ENCODE peak calls at places on chromosomes 7 and 10, in eight cellular contexts. One of them, this sample, is unnamed.

GRCh38 chr10:125113661-125114388 is 46.5 kb downstream of the CTBP2 start:
- DNase-seq in heart left ventricle: no peak
- DNase-seq in endothelial cell of umbilical vein: no peak
- DNase-seq in GM12865: no peak
- DNase-seq in CD8-positive, alpha-beta T cell: no peak
- DNase-seq in NCI-H2171: no peak
- DNase-seq in activated T-cell treated with anti-CD3 and anti-CD28 coated beads, Interleukin-2, amount 50 U/mL, for 4 hours: no peak
- DNase-seq in colonic mucosa: no peak
- DNase-seq in this sample: no peak

GRCh38 chr10:93541402-93542357 is 24.8 kb upstream of the FFAR4 start:
- DNase-seq in heart left ventricle: peak; percentile 70
- DNase-seq in endothelial cell of umbilical vein: peak; percentile 69
- DNase-seq in GM12865: peak; percentile 17
- DNase-seq in CD8-positive, alpha-beta T cell: no peak
- DNase-seq in NCI-H2171: no peak
- DNase-seq in activated T-cell treated with anti-CD3 and anti-CD28 coated beads, Interleukin-2, amount 50 U/mL, for 4 hours: no peak
- DNase-seq in colonic mucosa: peak; percentile 75
- DNase-seq in this sample: no peak

GRCh38 chr7:468141-468540 is 51.5 kb downstream of the PDGFA start:
- DNase-seq in heart left ventricle: no peak
- DNase-seq in endothelial cell of umbilical vein: no peak
- DNase-seq in GM12865: no peak
- DNase-seq in CD8-positive, alpha-beta T cell: no peak
- DNase-seq in NCI-H2171: no peak
- DNase-seq in activated T-cell treated with anti-CD3 and anti-CD28 coated beads, Interleukin-2, amount 50 U/mL, for 4 hours: no peak
- DNase-seq in colonic mucosa: no peak
- DNase-seq in this sample: no peak

GRCh38 chr10:13957856-13958255 is 371.1 kb downstream of the PRPF18 start:
- DNase-seq in heart left ventricle: no peak
- DNase-seq in endothelial cell of umbilical vein: no peak
- DNase-seq in GM12865: no peak
- DNase-seq in CD8-positive, alpha-beta T cell: no peak
- DNase-seq in NCI-H2171: no peak
- DNase-seq in activated T-cell treated with anti-CD3 and anti-CD28 coated beads, Interleukin-2, amount 50 U/mL, for 4 hours: no peak
- DNase-seq in colonic mucosa: no peak
- DNase-seq in this sample: no peak

GRCh38 chr7:1709900-1710299 is 39.8 kb downstream of the ELFN1 start:
- DNase-seq in heart left ventricle: no peak
- DNase-seq in endothelial cell of umbilical vein: no peak
- DNase-seq in GM12865: no peak
- DNase-seq in CD8-positive, alpha-beta T cell: no peak
- DNase-seq in NCI-H2171: no peak
- DNase-seq in activated T-cell treated with anti-CD3 and anti-CD28 coated beads, Interleukin-2, amount 50 U/mL, for 4 hours: no peak
- DNase-seq in colonic mucosa: no peak
- DNase-seq in this sample: no peak

GRCh38 chr7:139423091-139423490 is 60.4 kb downstream of the KLRG2 start:
- DNase-seq in heart left ventricle: no peak
- DNase-seq in endothelial cell of umbilical vein: no peak
- DNase-seq in GM12865: no peak
- DNase-seq in CD8-positive, alpha-beta T cell: no peak
- DNase-seq in NCI-H2171: no peak
- DNase-seq in activated T-cell treated with anti-CD3 and anti-CD28 coated beads, Interleukin-2, amount 50 U/mL, for 4 hours: no peak
- DNase-seq in colonic mucosa: no peak
- DNase-seq in this sample: no peak

GRCh38 chr7:112089551-112089950 is 116.6 kb downstream of the DOCK4 start:
- DNase-seq in heart left ventricle: no peak
- DNase-seq in endothelial cell of umbilical vein: no peak
- DNase-seq in GM12865: no peak
- DNase-seq in CD8-positive, alpha-beta T cell: no peak
- DNase-seq in NCI-H2171: no peak
- DNase-seq in activated T-cell treated with anti-CD3 and anti-CD28 coated beads, Interleukin-2, amount 50 U/mL, for 4 hours: no peak
- DNase-seq in colonic mucosa: no peak
- DNase-seq in this sample: no peak

GRCh38 chr7:65342723-65343629 is 30.7 kb upstream of the ZNF92 start:
- DNase-seq in heart left ventricle: no peak
- DNase-seq in endothelial cell of umbilical vein: no peak
- DNase-seq in GM12865: no peak
- DNase-seq in CD8-positive, alpha-beta T cell: no peak
- DNase-seq in NCI-H2171: no peak
- DNase-seq in activated T-cell treated with anti-CD3 and anti-CD28 coated beads, Interleukin-2, amount 50 U/mL, for 4 hours: no peak
- DNase-seq in colonic mucosa: no peak
- DNase-seq in this sample: no peak

GRCh38 chr10:85593226-85593625 is 773.4 kb downstream of the GRID1 start:
- DNase-seq in heart left ventricle: no peak
- DNase-seq in endothelial cell of umbilical vein: no peak
- DNase-seq in GM12865: no peak
- DNase-seq in CD8-positive, alpha-beta T cell: no peak
- DNase-seq in NCI-H2171: no peak
- DNase-seq in activated T-cell treated with anti-CD3 and anti-CD28 coated beads, Interleukin-2, amount 50 U/mL, for 4 hours: no peak
- DNase-seq in colonic mucosa: no peak
- DNase-seq in this sample: no peak

GRCh38 chr10:119807960-119808697 is 64.5 kb downstream of the MCMBP start:
- DNase-seq in heart left ventricle: no peak
- DNase-seq in endothelial cell of umbilical vein: peak; percentile 8
- DNase-seq in GM12865: peak; percentile 61
- DNase-seq in CD8-positive, alpha-beta T cell: no peak
- DNase-seq in NCI-H2171: no peak
- DNase-seq in activated T-cell treated with anti-CD3 and anti-CD28 coated beads, Interleukin-2, amount 50 U/mL, for 4 hours: no peak
- DNase-seq in colonic mucosa: no peak
- DNase-seq in this sample: peak; percentile 63

GRCh38 chr10:119211176-119211575 is 3.8 kb downstream of the GRK5 start:
- DNase-seq in heart left ventricle: no peak
- DNase-seq in endothelial cell of umbilical vein: peak; percentile 77
- DNase-seq in GM12865: no peak
- DNase-seq in CD8-positive, alpha-beta T cell: no peak
- DNase-seq in NCI-H2171: no peak
- DNase-seq in activated T-cell treated with anti-CD3 and anti-CD28 coated beads, Interleukin-2, amount 50 U/mL, for 4 hours: no peak
- DNase-seq in colonic mucosa: no peak
- DNase-seq in this sample: no peak

GRCh38 chr7:46532571-46532970 is 611.5 kb upstream of the IGFBP3 start:
- DNase-seq in heart left ventricle: no peak
- DNase-seq in endothelial cell of umbilical vein: no peak
- DNase-seq in GM12865: no peak
- DNase-seq in CD8-positive, alpha-beta T cell: no peak
- DNase-seq in NCI-H2171: no peak
- DNase-seq in activated T-cell treated with anti-CD3 and anti-CD28 coated beads, Interleukin-2, amount 50 U/mL, for 4 hours: no peak
- DNase-seq in colonic mucosa: no peak
- DNase-seq in this sample: no peak

GRCh38 chr7:141675431-141676210 is 26.3 kb downstream of the DENND11 start:
- DNase-seq in heart left ventricle: no peak
- DNase-seq in endothelial cell of umbilical vein: peak; percentile 53
- DNase-seq in GM12865: no peak
- DNase-seq in CD8-positive, alpha-beta T cell: no peak
- DNase-seq in NCI-H2171: no peak
- DNase-seq in activated T-cell treated with anti-CD3 and anti-CD28 coated beads, Interleukin-2, amount 50 U/mL, for 4 hours: no peak
- DNase-seq in colonic mucosa: no peak
- DNase-seq in this sample: no peak

GRCh38 chr7:87506243-87507180 is 31.0 kb upstream of the ABCB4 start:
- DNase-seq in heart left ventricle: no peak
- DNase-seq in endothelial cell of umbilical vein: peak; percentile 39
- DNase-seq in GM12865: peak; percentile 40
- DNase-seq in CD8-positive, alpha-beta T cell: no peak
- DNase-seq in NCI-H2171: no peak
- DNase-seq in activated T-cell treated with anti-CD3 and anti-CD28 coated beads, Interleukin-2, amount 50 U/mL, for 4 hours: no peak
- DNase-seq in colonic mucosa: no peak
- DNase-seq in this sample: no peak

GRCh38 chr10:112953075-112953501 is 3.0 kb downstream of the TCF7L2 start:
- DNase-seq in heart left ventricle: peak; percentile 67
- DNase-seq in endothelial cell of umbilical vein: peak; percentile 51
- DNase-seq in GM12865: no peak
- DNase-seq in CD8-positive, alpha-beta T cell: no peak
- DNase-seq in NCI-H2171: no peak
- DNase-seq in activated T-cell treated with anti-CD3 and anti-CD28 coated beads, Interleukin-2, amount 50 U/mL, for 4 hours: no peak
- DNase-seq in colonic mucosa: peak; percentile 51
- DNase-seq in this sample: no peak

GRCh38 chr7:20114463-20114862 is 102.7 kb downstream of the MACC1 start:
- DNase-seq in heart left ventricle: no peak
- DNase-seq in endothelial cell of umbilical vein: no peak
- DNase-seq in GM12865: peak; percentile 72
- DNase-seq in CD8-positive, alpha-beta T cell: no peak
- DNase-seq in NCI-H2171: no peak
- DNase-seq in activated T-cell treated with anti-CD3 and anti-CD28 coated beads, Interleukin-2, amount 50 U/mL, for 4 hours: no peak
- DNase-seq in colonic mucosa: no peak
- DNase-seq in this sample: no peak

GRCh38 chr7:66950311-66950710 is 29.3 kb downstream of the TMEM248 start:
- DNase-seq in heart left ventricle: no peak
- DNase-seq in endothelial cell of umbilical vein: peak; percentile 70
- DNase-seq in GM12865: no peak
- DNase-seq in CD8-positive, alpha-beta T cell: no peak
- DNase-seq in NCI-H2171: no peak
- DNase-seq in activated T-cell treated with anti-CD3 and anti-CD28 coated beads, Interleukin-2, amount 50 U/mL, for 4 hours: no peak
- DNase-seq in colonic mucosa: no peak
- DNase-seq in this sample: no peak

GRCh38 chr10:125692932-125693847 is 10.2 kb upstream of the TEX36 start:
- DNase-seq in heart left ventricle: no peak
- DNase-seq in endothelial cell of umbilical vein: no peak
- DNase-seq in GM12865: no peak
- DNase-seq in CD8-positive, alpha-beta T cell: no peak
- DNase-seq in NCI-H2171: no peak
- DNase-seq in activated T-cell treated with anti-CD3 and anti-CD28 coated beads, Interleukin-2, amount 50 U/mL, for 4 hours: no peak
- DNase-seq in colonic mucosa: no peak
- DNase-seq in this sample: no peak

GRCh38 chr7:25694690-25695089 is 457.3 kb upstream of the NFE2L3 start:
- DNase-seq in heart left ventricle: no peak
- DNase-seq in endothelial cell of umbilical vein: peak; percentile 36
- DNase-seq in GM12865: no peak
- DNase-seq in CD8-positive, alpha-beta T cell: no peak
- DNase-seq in NCI-H2171: no peak
- DNase-seq in activated T-cell treated with anti-CD3 and anti-CD28 coated beads, Interleukin-2, amount 50 U/mL, for 4 hours: no peak
- DNase-seq in colonic mucosa: no peak
- DNase-seq in this sample: no peak